ENCODE peak calls at places on chromosomes 4 and X, in six cellular contexts. K is cardiac fibroblast, R is left lung, M is endodermal cell, T is epithelial cell of esophagus, X is omental fat pad. J is an unnamed sample.

GRCh38 chr4:46930866-46931265 is 21.8 kb upstream of the COX7B2 start:
- DNase-seq in X (no peak), M (no peak), T (no peak), K (no peak), R (no peak), J (no peak)

GRCh38 chr4:114019276-114019971 is 40.0 kb upstream of the ARSJ start:
- DNase-seq in R (no peak), M (no peak), X (no peak), T (peak), K (peak), J (no peak)

GRCh38 chr4:21768349-21769310 is 179.9 kb downstream of the KCNIP4 start:
- DNase-seq in R (no peak), M (no peak), K (peak), X (no peak), T (peak), J (no peak)

GRCh38 chr4:145285928-145286327 is 105.5 kb upstream of the OTUD4 start:
- DNase-seq in K (peak), X (no peak), T (peak), R (no peak), M (no peak), J (no peak)

GRCh38 chrX:54786972-54787371 is 11.1 kb downstream of the ITIH6 start:
- DNase-seq in X (no peak), R (no peak), M (peak), T (peak), K (no peak), J (no peak)

GRCh38 chr4:42282081-42282901 is 115.0 kb upstream of the SHISA3 start:
- DNase-seq in R (no peak), M (peak), K (peak), T (peak), X (no peak), J (no peak)

GRCh38 chr4:48017108-48017527 is 546 bp downstream of the NIPAL1 start:
- DNase-seq in K (peak), T (peak), R (peak), X (peak), M (peak), J (peak)

GRCh38 chr4:96175871-96176270 is 336.0 kb downstream of the PDHA2 start:
- DNase-seq in M (no peak), K (peak), T (peak), R (no peak), X (no peak), J (no peak)

GRCh38 chr4:38511702-38512101 is 152.3 kb upstream of the KLF3 start:
- DNase-seq in X (no peak), T (no peak), K (no peak), R (no peak), M (no peak), J (no peak)

GRCh38 chr4:15895517-15895916 is 43.0 kb downstream of the FGFBP1 start:
- DNase-seq in K (no peak), X (no peak), T (no peak), M (no peak), R (no peak), J (no peak)

GRCh38 chr4:78543424-78544238 is 7.9 kb upstream of the ANXA3 start:
- DNase-seq in T (no peak), R (no peak), X (no peak), M (no peak), K (no peak), J (no peak)

GRCh38 chrX:130117166-130117565 is 6.9 kb upstream of the ELF4 start:
- DNase-seq in M (no peak), R (no peak), K (no peak), T (no peak), X (no peak), J (no peak)

GRCh38 chr4:26267087-26267486 is 53.7 kb upstream of the RBPJ start:
- DNase-seq in K (peak), R (no peak), T (no peak), X (no peak), M (no peak), J (no peak)

GRCh38 chrX:23990455-23990854 is 36.5 kb downstream of the KLHL15 start:
- DNase-seq in X (no peak), M (no peak), K (no peak), R (no peak), T (no peak), J (no peak)

GRCh38 chrX:106306391-106306947 is 138.4 kb downstream of the PWWP3B start:
- DNase-seq in K (no peak), R (no peak), M (no peak), T (peak), X (no peak), J (no peak)

GRCh38 chr4:138488527-138488926 is 246.4 kb upstream of the SLC7A11 start:
- DNase-seq in R (no peak), M (no peak), X (no peak), K (peak), T (peak), J (no peak)

GRCh38 chrX:104679175-104679574 is 113.2 kb downstream of the IL1RAPL2 start:
- DNase-seq in M (no peak), X (no peak), R (no peak), T (no peak), K (no peak), J (no peak)

GRCh38 chr4:84583871-84584373 is 995 bp downstream of the CDS1 start:
- DNase-seq in M (no peak), R (no peak), T (peak), X (no peak), K (no peak), J (no peak)

GRCh38 chr4:150078041-150078995 is at the start of gene DCLK2:
- DNase-seq in R (peak), M (peak), T (peak), X (peak), K (peak), J (peak)

GRCh38 chr4:11625206-11625605 is 196.5 kb upstream of the HS3ST1 start:
- DNase-seq in R (no peak), T (no peak), M (no peak), K (no peak), X (no peak), J (no peak)

GRCh38 chr4:158850800-158851644 is 82.2 kb downstream of the FNIP2 start:
- DNase-seq in M (no peak), R (no peak), K (peak), T (peak), X (no peak), J (no peak)

GRCh38 chr4:165439981-165440380 is 61.2 kb downstream of the CPE start:
- DNase-seq in M (no peak), K (peak), R (no peak), X (no peak), T (no peak), J (no peak)

GRCh38 chrX:17689971-17690409 is 47.3 kb upstream of the SCML1 start:
- DNase-seq in R (no peak), K (peak), X (no peak), T (peak), M (peak), J (no peak)

GRCh38 chrX:8971116-8971515 is 62.8 kb downstream of the FAM9B start:
- DNase-seq in X (no peak), R (no peak), K (peak), T (peak), M (no peak), J (no peak)

GRCh38 chrX:11591712-11592351 is 73.9 kb downstream of the ARHGAP6 start:
- DNase-seq in M (no peak), T (no peak), X (no peak), K (no peak), R (no peak), J (no peak)

GRCh38 chr4:7854697-7855370 is 84.8 kb downstream of the AFAP1 start:
- DNase-seq in K (no peak), M (no peak), R (no peak), X (no peak), T (peak), J (no peak)

GRCh38 chr4:120007171-120007894 is 59.3 kb downstream of the MAD2L1 start:
- DNase-seq in X (no peak), R (no peak), M (no peak), K (peak), T (peak), J (no peak)

GRCh38 chrX:13077168-13077567 is 32.7 kb upstream of the FAM9C start:
- DNase-seq in T (peak), K (no peak), R (no peak), M (no peak), X (no peak), J (no peak)

GRCh38 chr4:101102114-101102752 is 245.1 kb downstream of the PPP3CA start:
- DNase-seq in M (no peak), T (no peak), X (no peak), K (peak), R (no peak), J (no peak)

GRCh38 chrX:20265726-20266681 is 705 bp downstream of the RPS6KA3 start:
- DNase-seq in K (no peak), T (peak), X (no peak), M (peak), R (peak), J (peak)

GRCh38 chrX:49041683-49042529 is 1.3 kb downstream of the TFE3 start:
- DNase-seq in T (peak), R (no peak), X (no peak), M (peak), K (peak), J (no peak)

GRCh38 chr4:57037982-57038604 is 59.4 kb downstream of the POLR2B start:
- DNase-seq in M (peak), K (peak), T (peak), R (peak), X (peak), J (no peak)

DNA sequence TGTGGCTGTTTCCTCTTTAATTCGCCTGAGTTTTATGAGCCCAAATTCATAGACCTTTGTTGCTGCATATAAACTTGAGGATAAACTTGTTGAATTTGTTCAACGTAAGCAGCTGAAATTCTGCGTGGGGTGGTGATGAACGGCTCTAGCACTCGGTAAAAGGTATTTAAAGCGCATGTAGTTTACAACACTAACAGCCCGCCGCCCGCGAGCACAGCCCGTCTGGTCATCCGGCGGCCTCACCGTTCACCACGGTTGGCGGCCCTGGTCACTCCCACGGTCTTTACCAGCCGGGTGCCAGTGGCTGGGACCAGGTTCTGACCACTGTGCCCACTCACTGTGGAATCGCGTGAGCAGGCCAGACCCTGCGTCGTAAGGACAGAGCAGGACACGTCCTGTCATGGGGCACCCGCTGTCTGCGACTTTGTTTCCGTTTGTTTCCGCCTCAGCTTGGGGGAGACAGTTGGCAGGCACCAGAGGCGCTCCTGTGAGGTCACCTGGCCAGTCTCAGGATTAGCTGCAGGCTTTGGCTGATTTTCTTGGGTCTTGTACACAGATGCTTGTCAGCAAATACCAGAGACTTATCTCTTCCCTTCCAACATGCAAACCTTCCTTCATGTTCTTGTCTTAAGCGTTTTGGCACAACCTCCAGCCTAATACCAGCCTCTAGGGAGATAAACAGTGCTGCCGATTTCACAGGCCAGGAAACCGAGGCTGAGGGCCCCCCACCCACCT is 36.8 kb upstream of the SPON2 start:
- DNase-seq in R (peak), K (peak), X (no peak), T (no peak), M (no peak), J (no peak)
- TF ChIP-seq CTCF in R (no peak), K (no peak), X (no peak), T (no peak), M (no peak), J (no peak)

GRCh38 chr4:1604706-1605205 is 79.4 kb downstream of the FAM53A start:
- DNase-seq in K (no peak), M (no peak), R (peak), X (no peak), T (no peak), J (no peak)
- TF ChIP-seq CTCF in K (no peak), M (no peak), R (no peak), X (no peak), T (peak), J (no peak)

GRCh38 chr4:88791274-88791673 is 93.6 kb upstream of the NAP1L5 start:
- DNase-seq in X (no peak), K (peak), M (no peak), T (peak), R (no peak), J (no peak)
- TF ChIP-seq CTCF in X (no peak), K (peak), M (peak), T (peak), R (no peak), J (no peak)

GRCh38 chrX:134727363-134727762 is 69.1 kb upstream of the PLAC1 start:
- DNase-seq in R (no peak), M (no peak), T (peak), X (no peak), K (no peak), J (no peak)
- TF ChIP-seq CTCF in R (no peak), M (peak), T (no peak), X (no peak), K (peak), J (no peak)

GRCh38 chrX:107849747-107850478 is 24.2 kb downstream of the MID2 start:
- DNase-seq in K (peak), T (peak), M (peak), X (no peak), R (no peak), J (no peak)

GRCh38 chrX:107856289-107856688 is 30.6 kb downstream of the MID2 start:
- DNase-seq in M (no peak), T (no peak), X (no peak), R (no peak), K (no peak), J (no peak)

GRCh38 chrX:107845625-107846024 is 20.0 kb downstream of the MID2 start:
- DNase-seq in X (no peak), K (no peak), R (no peak), M (no peak), T (no peak), J (no peak)

GRCh38 chrX:107851215-107851614 is 25.5 kb downstream of the MID2 start:
- DNase-seq in K (peak), X (no peak), R (no peak), M (no peak), T (peak), J (no peak)
- TF ChIP-seq CTCF in K (no peak), X (no peak), R (no peak), M (no peak), T (no peak), J (no peak)

GRCh38 chr4:95155759-95156451 is 392.9 kb downstream of the UNC5C start:
- DNase-seq in T (peak), M (no peak), K (peak), R (no peak), X (no peak), J (no peak)
- TF ChIP-seq CTCF in T (peak), M (peak), K (peak), R (peak), X (no peak), J (no peak)

DNA sequence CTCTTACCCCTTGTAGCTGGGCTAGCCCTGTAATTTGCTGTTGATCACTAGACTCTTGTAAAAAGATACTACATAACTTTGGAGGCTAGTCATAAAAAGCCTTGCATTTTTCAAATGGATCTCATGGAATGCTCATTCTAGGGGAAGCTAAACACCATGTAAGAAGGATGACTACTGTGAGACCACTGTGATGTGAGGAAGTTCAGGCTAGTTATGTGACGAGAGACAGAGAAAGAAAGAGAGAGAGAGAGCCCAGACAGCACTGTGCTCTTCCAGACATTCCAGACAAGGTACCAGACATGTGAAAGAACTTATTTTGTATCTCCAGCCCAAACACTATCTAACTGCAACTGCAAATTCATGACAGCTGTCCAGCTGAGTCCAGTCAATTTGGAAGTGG is 404.6 kb upstream of the PITX2 start:
- DNase-seq in T (no peak), X (no peak), M (no peak), R (no peak), K (no peak), J (no peak)
- TF ChIP-seq CTCF in T (no peak), X (no peak), M (no peak), R (no peak), K (no peak), J (no peak)

GRCh38 chr4:116664198-116664597 is 421.2 kb downstream of the TRAM1L1 start:
- DNase-seq in M (peak), T (no peak), X (no peak), K (no peak), R (peak), J (no peak)

GRCh38 chr4:116668190-116668589 is 417.2 kb downstream of the TRAM1L1 start:
- DNase-seq in K (no peak), M (peak), T (no peak), R (no peak), X (no peak), J (no peak)
- TF ChIP-seq CTCF in K (no peak), M (peak), T (no peak), R (no peak), X (no peak), J (no peak)

DNA sequence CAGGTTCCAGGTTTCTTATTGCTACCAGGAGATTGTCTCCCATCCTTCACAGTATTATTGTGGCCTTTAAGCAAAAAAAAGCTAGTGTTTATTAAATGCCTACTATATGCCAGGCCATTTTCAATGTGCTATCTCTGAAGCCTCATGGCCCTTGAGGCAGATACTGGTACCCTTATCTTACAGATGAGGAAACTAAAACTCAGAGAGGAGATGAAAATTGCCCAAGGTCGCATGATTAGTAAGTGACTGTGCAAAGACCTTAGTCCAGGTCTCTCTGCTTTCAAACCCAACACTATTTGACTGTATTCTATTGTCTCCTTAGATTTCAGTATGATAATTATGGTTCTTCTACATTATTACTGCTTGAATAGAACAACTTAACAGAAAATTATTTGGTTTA is 717.9 kb upstream of the AMOT start:
- DNase-seq in X (no peak), R (no peak), M (no peak), T (no peak), K (no peak), J (no peak)
- TF ChIP-seq CTCF in X (no peak), R (no peak), M (no peak), T (no peak), K (no peak), J (no peak)

J was measured in activated B cell treated with CpG ODN at 0.5 μM for 24 hours.